ENCODE peak calls at places on chromosome 3, in five cellular contexts. U is tibial artery; V is naive thymus-derived CD4-positive, alpha-beta T cell; S is hypothalamus; Q is AG09319. A is an unnamed sample.
A peak's percentile ranks its signal among the peaks of the same experiment; 100 is the strongest.

GRCh38 chr3:70094197-70094596 is 94.7 kb downstream of the SAMMSON start:
- DNase-seq in U (no peak), Q (no peak), S (no peak), V (no peak), A (no peak)

GRCh38 chr3:17047904-17048303 is 163.1 kb downstream of the PLCL2 start:
- DNase-seq in V (no peak), S (no peak), U (no peak), Q (no peak), A (no peak)

GRCh38 chr3:64260391-64260790 is 35.1 kb upstream of the PRICKLE2 start:
- DNase-seq in V (no peak), S (no peak), U (no peak), Q (no peak), A (no peak)

GRCh38 chr3:21694506-21694905 is 56.5 kb downstream of the ZNF385D start:
- DNase-seq in U (no peak), S (no peak), Q (no peak), V (no peak), A (no peak)

GRCh38 chr3:147195896-147196295 is 210.4 kb downstream of the ZIC4 start:
- DNase-seq in U (no peak), V (no peak), Q (no peak), S (no peak), A (no peak)

GRCh38 chr3:65551945-65552344 is 486.8 kb downstream of the MAGI1 start:
- DNase-seq in V (no peak), Q (no peak), S (no peak), U (no peak), A (no peak)

GRCh38 chr3:184679056-184679502 is 32.8 kb downstream of the MAGEF1 start:
- DNase-seq in U (no peak), V (no peak), S (no peak), Q (no peak), A (no peak)

GRCh38 chr3:86229086-86229774 is 761.7 kb downstream of the VGLL3 start:
- DNase-seq in S (no peak), V (no peak), U (no peak), Q (no peak), A (no peak)

GRCh38 chr3:30693470-30694120 is 87.2 kb downstream of the TGFBR2 start:
- DNase-seq in V (no peak), U (no peak), Q (peak; percentile 43), S (peak; percentile 48), A (no peak)

GRCh38 chr3:127694467-127695215 is 21.9 kb downstream of the ABTB1 start:
- DNase-seq in S (no peak), V (no peak), U (peak; percentile 73), Q (no peak), A (peak; percentile 55)

GRCh38 chr3:59573911-59574310 is 524.1 kb upstream of the CFAP20DC start:
- DNase-seq in S (peak; percentile 30), V (no peak), Q (peak; percentile 78), U (no peak), A (no peak)

GRCh38 chr3:5187920-5188418 is 462 bp downstream of the EDEM1 start:
- DNase-seq in Q (no peak), S (peak; percentile 17), V (peak; percentile 53), U (peak; percentile 72), A (no peak)

GRCh38 chr3:60954049-60954448 is 297.2 kb downstream of the FHIT start:
- DNase-seq in V (no peak), U (no peak), S (no peak), Q (no peak), A (no peak)

GRCh38 chr3:191391873-191392808 is 61.8 kb upstream of the UTS2B start:
- DNase-seq in U (no peak), V (no peak), S (no peak), Q (no peak), A (no peak)

GRCh38 chr3:106343841-106344240 is 475.0 kb upstream of the CBLB start:
- DNase-seq in S (no peak), Q (no peak), U (no peak), V (no peak), A (no peak)

GRCh38 chr3:16663852-16664712 is 58.9 kb upstream of the DAZL start:
- DNase-seq in S (no peak), Q (no peak), V (no peak), U (no peak), A (no peak)

GRCh38 chr3:87167634-87168456 is 59.3 kb upstream of the CHMP2B start:
- DNase-seq in V (no peak), U (no peak), Q (peak; percentile 16), S (peak; percentile 16), A (peak; percentile 53)

GRCh38 chr3:62875103-62876002 is at the start of gene CADPS:
- DNase-seq in Q (no peak), V (no peak), U (no peak), S (no peak), A (no peak)

GRCh38 chr3:11465744-11466611 is 177.7 kb downstream of the VGLL4 start:
- DNase-seq in S (no peak), V (no peak), Q (peak; percentile 35), U (peak; percentile 83), A (no peak)

GRCh38 chr3:114442251-114442650 is 148.4 kb downstream of the TIGIT start:
- DNase-seq in S (no peak), Q (no peak), U (no peak), V (no peak), A (no peak)

GRCh38 chr3:47347217-47347801 is 33.5 kb upstream of the PTPN23 start:
- DNase-seq in U (no peak), V (no peak), Q (peak; percentile 40), S (no peak), A (no peak)

GRCh38 chr3:31105438-31106077 is 211.1 kb upstream of the GADL1 start:
- DNase-seq in Q (peak; percentile 73), S (no peak), V (no peak), U (no peak), A (no peak)

GRCh38 chr3:45437388-45437787 is 49.0 kb downstream of the LARS2 start:
- DNase-seq in S (no peak), U (no peak), Q (no peak), V (no peak), A (no peak)

GRCh38 chr3:13015286-13016082 is 57.7 kb downstream of the IQSEC1 start:
- DNase-seq in Q (no peak), V (peak; percentile 54), U (no peak), S (no peak), A (no peak)

GRCh38 chr3:180601688-180602666 is at the start of gene TTC14:
- DNase-seq in V (peak; percentile 80), Q (peak; percentile 84), U (peak; percentile 94), S (peak; percentile 85), A (peak; percentile 92)

GRCh38 chr3:63141-63845 is 133.3 kb upstream of the CHL1 start:
- DNase-seq in V (no peak), Q (no peak), U (no peak), S (no peak), A (no peak)

GRCh38 chr3:152121292-152121654 is 147.5 kb upstream of the MBNL1 start:
- DNase-seq in V (no peak), S (no peak), U (no peak), Q (peak; percentile 58), A (no peak)

GRCh38 chr3:71478568-71478967 is 105.0 kb downstream of the FOXP1 start:
- DNase-seq in Q (no peak), U (no peak), V (no peak), S (no peak), A (no peak)

GRCh38 chr3:46667061-46667621 is 26.3 kb downstream of the ALS2CL start:
- DNase-seq in Q (no peak), S (no peak), V (no peak), U (peak; percentile 58), A (peak; percentile 25)

GRCh38 chr3:120688121-120688520 is 6.1 kb upstream of the HGD start:
- DNase-seq in S (no peak), Q (peak; percentile 5), U (no peak), V (no peak), A (no peak)

GRCh38 chr3:54957711-54958110 is 29.9 kb upstream of the LRTM1 start:
- DNase-seq in U (no peak), S (no peak), V (no peak), Q (no peak), A (no peak)

GRCh38 chr3:56997675-56998074 is 62.8 kb upstream of the SPATA12 start:
- DNase-seq in U (no peak), Q (no peak), S (no peak), V (no peak), A (peak; percentile 23)

GRCh38 chr3:60617188-60617587 is 634.1 kb downstream of the FHIT start:
- DNase-seq in U (no peak), V (no peak), Q (no peak), S (no peak), A (no peak)

GRCh38 chr3:76293856-76294255 is 508.5 kb upstream of the ZNF717 start:
- DNase-seq in S (no peak), V (no peak), Q (no peak), U (no peak), A (no peak)

GRCh38 chr3:29427266-29428103 is 146.6 kb downstream of the RBMS3 start:
- DNase-seq in Q (peak; percentile 80), V (no peak), S (no peak), U (no peak), A (no peak)

A was measured in Caco-2.